ENCODE peak calls at places on chromosomes 11 and 22, in six cellular contexts. H is keratinocyte; T is aorta; U is CD8-positive, alpha-beta T cell; V is upper lobe of right lung; Y is left ventricle myocardium inferior. O is an unnamed sample. For H3K4me1 and H3K9me3, the result is how much of the 10 kb centered on the place peaks cover.

GRCh38 chr11:5367461-5368074 is 16.0 kb upstream of the OR51M1 start:
- DNase-seq in H (no peak), T (no peak), U (no peak), V (no peak), Y (no peak), O (no peak)

GRCh38 chr11:95917188-95918036 is 6.5 kb downstream of the MTMR2 start:
- DNase-seq in H (no peak), T (no peak), U (no peak), V (no peak), Y (no peak), O (no peak)

GRCh38 chr11:61007971-61008896 is 36.8 kb downstream of the CD6 start:
- DNase-seq in H (no peak), T (no peak), U (no peak), V (no peak), Y (no peak), O (no peak)

GRCh38 chr22:42270512-42271190 is at the start of gene TCF20:
- DNase-seq in H (no peak), T (peak), U (peak), V (peak), Y (peak), O (peak)

GRCh38 chr11:75625970-75626691 is 42.7 kb downstream of the MAP6 start:
- DNase-seq in H (no peak), T (no peak), U (no peak), V (no peak), Y (no peak), O (peak)

GRCh38 chr11:60764879-60765278 is 8.2 kb downstream of the MS4A15 start:
- DNase-seq in H (no peak), T (no peak), U (no peak), V (no peak), Y (no peak), O (no peak)

GRCh38 chr11:2576536-2576935 is 123.3 kb downstream of the KCNQ1OT1 start:
- DNase-seq in H (no peak), T (peak), U (no peak), V (peak), Y (no peak), O (peak)

GRCh38 chr11:129989437-129989836 is 13.2 kb downstream of the PRDM10 start:
- DNase-seq in H (no peak), T (no peak), U (no peak), V (no peak), Y (no peak), O (no peak)

GRCh38 chr11:130831506-130832385 is 84.5 kb downstream of the SNX19 start:
- DNase-seq in H (no peak), T (no peak), U (no peak), V (no peak), Y (no peak), O (no peak)

GRCh38 chr11:93054881-93055280 is 85.4 kb downstream of the MTNR1B start:
- DNase-seq in H (peak), T (no peak), U (no peak), V (no peak), Y (no peak), O (no peak)

GRCh38 chr22:45676024-45676423 is 4.4 kb downstream of the ATXN10 start:
- DNase-seq in H (no peak), T (no peak), U (no peak), V (no peak), Y (no peak), O (no peak)

GRCh38 chr11:113796663-113797259 is 17.2 kb downstream of the CLDN25 start:
- DNase-seq in H (peak), T (no peak), U (no peak), V (no peak), Y (no peak), O (no peak)

GRCh38 chr11:68579455-68579854 is 104.9 kb upstream of the GAL start:
- DNase-seq in H (no peak), T (no peak), U (no peak), V (no peak), Y (no peak), O (no peak)

GRCh38 chr11:47355283-47356128 is 3.0 kb upstream of the MYBPC3 start:
- DNase-seq in H (peak), T (peak), U (no peak), V (peak), Y (peak), O (peak)

GRCh38 chr11:126834573-126834972 is 166.0 kb downstream of the KIRREL3 start:
- DNase-seq in H (no peak), T (no peak), U (no peak), V (no peak), Y (no peak), O (no peak)

GRCh38 chr11:4607111-4607510 is 920 bp downstream of the TRIM68 start:
- DNase-seq in H (no peak), T (no peak), U (no peak), V (no peak), Y (no peak), O (no peak)

GRCh38 chr11:114123692-114124330 is 64.3 kb downstream of the ZBTB16 start:
- DNase-seq in H (no peak), T (no peak), U (no peak), V (no peak), Y (no peak), O (no peak)

GRCh38 chr11:1196516-1197391 is 26.1 kb upstream of the MUC5B start:
- DNase-seq in H (no peak), T (peak), U (no peak), V (peak), Y (peak), O (peak)

GRCh38 chr11:5288912-5289525 is 12.7 kb downstream of the OR51B4 start:
- DNase-seq in H (no peak), T (no peak), U (no peak), V (no peak), Y (no peak), O (no peak)

GRCh38 chr11:8099291-8099899 is 18.4 kb downstream of the TUB start:
- DNase-seq in H (peak), T (peak), U (peak), V (no peak), Y (peak), O (peak)

GRCh38 chr11:86678296-86678695 is 5.9 kb upstream of the ME3 start:
- DNase-seq in H (no peak), T (no peak), U (no peak), V (no peak), Y (no peak), O (no peak)

GRCh38 chr11:118841469-118842222 is 42.0 kb upstream of the CXCR5 start:
- DNase-seq in H (no peak), T (no peak), U (peak), V (no peak), Y (no peak), O (no peak)

GRCh38 chr11:79062814-79063762 is 377.7 kb downstream of the TENM4 start:
- DNase-seq in H (no peak), T (no peak), U (no peak), V (no peak), Y (no peak), O (no peak)

GRCh38 chr11:63838150-63838681 is 694 bp upstream of the MARK2 start:
- DNase-seq in H (no peak), T (peak), U (no peak), V (no peak), Y (no peak), O (no peak)

GRCh38 chr11:12128191-12128841 is 17.9 kb downstream of the MICAL2 start:
- DNase-seq in H (no peak), T (no peak), U (no peak), V (no peak), Y (no peak), O (no peak)
- H3K4me1 ChIP-seq in H (half or more), T (under half), U (under half), V (half or more), Y (half or more), O (half or more)

DNA sequence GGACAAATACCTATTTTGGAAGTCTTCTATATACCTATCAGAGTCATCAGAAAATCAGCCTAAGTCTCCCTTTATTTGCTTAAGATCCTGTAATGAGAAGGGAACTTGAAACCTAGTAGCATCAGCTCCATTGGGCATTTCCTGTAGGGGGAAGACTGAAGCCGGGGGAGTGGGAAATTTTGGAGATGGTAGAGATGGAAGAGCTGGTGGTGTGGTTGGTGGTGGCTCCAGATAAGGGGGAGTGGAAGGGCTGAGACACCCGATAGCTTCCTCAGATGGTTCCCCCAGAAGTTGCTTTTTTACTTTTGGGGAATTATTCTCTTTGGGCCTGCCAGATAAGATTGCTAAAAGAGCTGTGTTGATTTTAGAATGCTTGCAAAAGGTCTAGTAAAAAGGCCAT is 16.4 kb upstream of the EI24 start:
- DNase-seq in H (no peak), T (no peak), U (no peak), V (no peak), Y (no peak), O (no peak)
- H3K4me3 ChIP-seq in H (no peak), T (no peak), U (no peak), V (no peak), Y (no peak), O (no peak)

DNA sequence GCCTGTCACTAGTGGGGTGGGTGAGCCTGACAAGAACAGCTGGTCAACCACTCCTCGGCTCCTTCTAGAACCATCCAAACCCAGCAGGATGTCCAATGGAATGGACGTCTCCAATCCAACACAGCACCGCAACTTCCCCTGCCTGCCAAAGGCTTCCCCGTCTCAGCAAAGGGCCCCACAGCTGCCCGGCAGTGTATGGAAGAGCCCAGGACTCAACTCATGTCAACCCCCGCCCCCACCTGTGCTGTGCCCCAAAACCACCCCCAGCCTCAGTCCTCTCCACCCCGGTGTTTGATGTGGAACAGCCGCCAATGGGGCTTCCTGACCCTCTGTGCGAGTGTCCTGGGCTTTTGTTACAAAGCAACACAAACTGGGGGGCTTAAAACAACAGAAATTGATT is 223.8 kb downstream of the CTTN start:
- DNase-seq in H (no peak), T (no peak), U (no peak), V (no peak), Y (no peak), O (no peak)
- H3K9me3 ChIP-seq in H (under half), T (under half), U (under half), V (under half), Y (under half), O (under half)

GRCh38 chr11:74019104-74019738 is 10.3 kb upstream of the UCP3 start:
- DNase-seq in H (no peak), T (no peak), U (no peak), V (no peak), Y (no peak), O (no peak)

GRCh38 chr11:74018331-74019005 is 9.6 kb upstream of the UCP3 start:
- DNase-seq in H (no peak), T (peak), U (no peak), V (peak), Y (peak), O (peak)

GRCh38 chr11:74020537-74020936 is 11.7 kb upstream of the UCP3 start:
- DNase-seq in H (no peak), T (no peak), U (no peak), V (no peak), Y (no peak), O (no peak)

GRCh38 chr11:74021998-74022397 is 13.1 kb upstream of the UCP3 start:
- DNase-seq in H (no peak), T (no peak), U (no peak), V (no peak), Y (no peak), O (no peak)

DNA sequence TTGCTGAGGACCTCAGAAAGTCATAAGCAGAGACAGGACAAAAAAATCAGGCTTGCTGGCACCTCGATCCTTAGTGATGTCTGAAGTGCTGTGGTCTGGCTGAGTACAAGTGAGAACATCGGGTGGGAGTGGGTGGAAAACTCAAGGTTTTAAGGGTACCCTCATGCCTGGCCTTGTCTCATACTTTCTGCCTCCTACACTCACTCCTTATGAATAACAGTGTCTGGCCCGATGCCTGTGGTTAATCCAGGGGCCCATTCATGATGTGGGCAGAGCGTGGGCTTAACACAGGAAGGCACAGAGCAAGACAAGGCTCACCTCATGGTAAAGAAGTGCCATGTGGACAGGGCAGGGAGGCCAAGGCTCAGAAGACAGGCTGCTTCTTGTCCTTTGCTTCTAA is 11.0 kb upstream of the UCP3 start:
- DNase-seq in H (no peak), T (no peak), U (no peak), V (no peak), Y (no peak), O (no peak)
- H3K4me1 ChIP-seq in H (under half), T (under half), U (under half), V (under half), Y (half or more), O (half or more)

DNA sequence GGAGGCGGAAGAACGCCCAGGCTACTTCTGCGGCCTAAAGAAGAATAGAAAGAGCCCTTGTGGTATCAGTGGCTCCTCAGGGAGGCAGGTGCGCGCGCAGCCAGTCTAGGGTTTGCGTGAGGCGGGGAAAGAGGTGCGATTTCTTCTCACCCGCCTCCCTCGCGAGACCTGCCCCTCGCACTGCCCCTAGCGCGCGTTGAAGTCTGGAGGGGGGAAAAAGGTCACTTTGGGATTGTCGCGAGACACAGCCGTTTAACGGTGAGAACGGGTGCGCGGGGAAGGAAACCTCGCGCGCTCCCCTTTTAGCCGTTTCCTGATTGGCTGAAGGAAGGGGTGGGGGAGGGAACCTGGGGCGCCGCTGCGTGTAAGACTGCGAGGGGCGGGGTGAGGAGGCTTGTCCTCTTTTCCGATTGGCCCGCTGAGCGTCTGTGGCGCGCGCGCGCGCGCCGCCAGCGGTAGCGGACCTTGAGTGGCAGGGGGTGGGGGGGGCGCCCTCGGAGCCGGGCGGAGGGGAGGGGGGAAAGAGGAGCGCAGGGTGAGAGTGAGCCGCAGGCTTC is at the start of gene ZFP91:
- DNase-seq in H (peak), T (peak), U (peak), V (peak), Y (peak), O (peak)
- H3K4me3 ChIP-seq in H (peak), T (peak), U (peak), V (peak), Y (peak), O (peak)

DNA sequence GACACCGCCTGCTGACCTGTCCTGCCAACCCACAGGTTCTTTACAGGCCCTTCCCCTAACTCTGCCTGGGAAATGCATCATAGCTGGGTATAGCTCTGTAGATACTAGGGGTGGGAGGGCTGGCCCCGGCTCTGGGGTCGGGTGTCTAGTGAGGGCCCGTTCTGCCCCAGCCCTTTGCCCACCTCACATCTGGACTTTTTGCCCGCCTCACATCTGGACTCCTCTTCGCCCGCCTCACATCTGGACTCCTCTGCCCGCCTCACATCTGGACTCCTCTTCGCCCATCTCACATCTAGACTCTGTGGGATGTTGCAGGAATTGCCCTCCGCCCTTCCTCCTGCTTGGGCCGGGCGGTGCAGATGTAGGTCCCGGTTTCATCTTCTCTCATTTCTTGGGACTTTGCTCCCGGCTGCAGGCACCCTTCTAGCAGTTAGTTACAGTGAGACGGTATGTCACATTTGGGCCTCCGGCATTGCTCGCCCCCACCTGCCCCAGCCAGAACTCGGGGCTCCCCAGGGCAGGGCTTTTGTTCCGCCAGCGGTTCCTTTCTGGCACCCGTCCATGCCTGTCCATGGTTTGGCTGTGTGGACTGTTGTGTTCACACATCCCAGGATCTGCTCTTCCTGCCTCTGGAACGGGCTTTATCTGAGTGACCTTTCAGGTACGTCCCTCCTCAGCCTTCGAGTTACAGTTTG is 1153.7 kb downstream of the BRD1 start:
- DNase-seq in H (no peak), T (no peak), U (no peak), V (no peak), Y (no peak), O (no peak)
- H3K9me3 ChIP-seq in H (under half), T (under half), U (under half), V (under half), Y (under half), O (under half)

GRCh38 chr11:133548641-133549040 is 16.3 kb upstream of the OPCML start:
- DNase-seq in H (no peak), T (no peak), U (no peak), V (no peak), Y (no peak), O (no peak)

GRCh38 chr11:133552938-133553337 is 20.6 kb upstream of the OPCML start:
- DNase-seq in H (no peak), T (no peak), U (no peak), V (no peak), Y (no peak), O (no peak)

GRCh38 chr11:133549796-133550195 is 17.5 kb upstream of the OPCML start:
- DNase-seq in H (no peak), T (no peak), U (no peak), V (no peak), Y (no peak), O (no peak)

GRCh38 chr11:133553885-133554586 is 21.7 kb upstream of the OPCML start:
- DNase-seq in H (no peak), T (no peak), U (no peak), V (no peak), Y (no peak), O (no peak)
- H3K4me1 ChIP-seq in H (under half), T (under half), U (under half), V (under half), Y (under half), O (under half)

DNA sequence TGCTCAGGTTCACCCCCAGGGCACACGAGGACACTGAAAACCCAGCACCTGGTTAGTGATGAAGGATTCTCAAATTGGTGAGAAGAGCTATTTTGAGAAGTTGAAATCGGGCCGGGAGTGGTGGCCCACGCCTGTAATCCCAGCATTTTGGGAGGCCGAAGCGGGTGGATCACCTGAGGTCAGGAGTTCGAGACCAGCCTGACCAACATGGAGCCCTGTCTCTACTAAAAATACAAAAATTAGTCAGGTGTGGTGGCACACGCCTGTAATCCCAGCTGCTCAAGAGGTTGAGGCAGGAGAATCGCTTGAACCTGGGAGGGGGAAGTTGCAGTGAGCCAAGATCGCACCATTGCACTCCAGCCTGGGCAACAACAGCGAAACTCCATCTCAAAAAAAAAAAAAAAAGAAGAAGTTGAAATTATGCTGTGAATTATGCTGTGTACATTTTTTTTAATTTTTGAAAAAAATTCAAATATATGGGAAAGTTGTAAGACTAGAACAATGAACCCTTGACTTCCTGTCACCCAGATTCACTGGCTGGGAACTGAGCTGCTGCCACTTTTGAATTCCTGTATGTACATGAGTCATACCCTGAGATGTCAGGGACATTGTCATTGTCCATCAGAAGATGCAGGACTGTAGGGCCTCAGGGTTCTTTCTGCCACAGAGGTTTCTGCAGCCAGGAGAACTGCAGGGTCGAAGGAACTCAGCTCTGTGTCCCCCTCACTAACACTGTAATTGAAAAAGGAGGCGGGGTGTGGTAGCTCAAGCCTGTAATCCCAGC is 5.2 kb downstream of the AIFM3 start:
- DNase-seq in H (no peak), T (no peak), U (no peak), V (no peak), Y (no peak), O (no peak)
- H3K4me3 ChIP-seq in H (no peak), T (no peak), U (no peak), V (no peak), Y (no peak), O (no peak)

GRCh38 chr22:47574551-47574950 is 812.1 kb downstream of the TBC1D22A start:
- DNase-seq in H (no peak), T (no peak), U (no peak), V (no peak), Y (no peak), O (no peak)

GRCh38 chr22:47571616-47572015 is 809.2 kb downstream of the TBC1D22A start:
- DNase-seq in H (no peak), T (no peak), U (no peak), V (peak), Y (no peak), O (no peak)

GRCh38 chr22:47572443-47572842 is 810.0 kb downstream of the TBC1D22A start:
- DNase-seq in H (no peak), T (no peak), U (no peak), V (no peak), Y (no peak), O (no peak)

GRCh38 chr22:47570851-47571250 is 808.4 kb downstream of the TBC1D22A start:
- DNase-seq in H (no peak), T (no peak), U (no peak), V (peak), Y (no peak), O (no peak)

GRCh38 chr22:47575291-47575690 is 812.8 kb downstream of the TBC1D22A start:
- DNase-seq in H (no peak), T (no peak), U (no peak), V (no peak), Y (no peak), O (no peak)
- H3K9me3 ChIP-seq in H (under half), T (under half), U (under half), V (under half), Y (under half), O (under half)